ENCODE peak calls at places on chromosome 11, in six cellular contexts. M is upper lobe of right lung, H is astrocyte of the spinal cord, O is heart left ventricle, C is omental fat pad, B is glutamatergic neuron. P is an unnamed sample.

GRCh38 chr11:128289048-128289447 is 298.3 kb downstream of the ETS1 start:
- DNase-seq in M (no peak), H (no peak), O (no peak), C (no peak), B (no peak), P (no peak)

GRCh38 chr11:28619870-28620540 is 511.8 kb downstream of the METTL15 start:
- DNase-seq in M (no peak), H (peak; percentile 60), O (no peak), C (no peak), B (no peak), P (no peak)

GRCh38 chr11:405323-405975 is 9.3 kb downstream of the SIGIRR start:
- DNase-seq in M (no peak), H (no peak), O (peak; percentile 73), C (no peak), B (no peak), P (no peak)

GRCh38 chr11:34625576-34625975 is 4.7 kb downstream of the EHF start:
- DNase-seq in M (no peak), H (no peak), O (no peak), C (no peak), B (no peak), P (no peak)

GRCh38 chr11:118921929-118922744 is 3.6 kb downstream of the BCL9L start:
- DNase-seq in M (peak; percentile 91), H (no peak), O (peak; percentile 91), C (no peak), B (no peak), P (peak; percentile 64)

GRCh38 chr11:69327741-69328191 is 33.8 kb downstream of the MYEOV start:
- DNase-seq in M (peak; percentile 43), H (no peak), O (no peak), C (peak; percentile 4), B (no peak), P (no peak)

GRCh38 chr11:27204527-27204926 is 158.5 kb downstream of the CCDC34 start:
- DNase-seq in M (no peak), H (no peak), O (no peak), C (no peak), B (peak; percentile 41), P (peak; percentile 18)

GRCh38 chr11:40376346-40376745 is 1083.1 kb downstream of the LRRC4C start:
- DNase-seq in M (no peak), H (no peak), O (no peak), C (no peak), B (no peak), P (no peak)

GRCh38 chr11:121372671-121373429 is 79.3 kb upstream of the SORL1 start:
- DNase-seq in M (no peak), H (no peak), O (no peak), C (no peak), B (no peak), P (no peak)

GRCh38 chr11:43580735-43581369 is 99.7 kb upstream of the HSD17B12 start:
- DNase-seq in M (no peak), H (no peak), O (no peak), C (no peak), B (no peak), P (peak; percentile 39)

GRCh38 chr11:44537679-44538078 is 27.8 kb upstream of the CD82 start:
- DNase-seq in M (no peak), H (no peak), O (no peak), C (no peak), B (no peak), P (no peak)

GRCh38 chr11:120883404-120884135 is 140.3 kb upstream of the TBCEL start:
- DNase-seq in M (no peak), H (peak; percentile 34), O (peak; percentile 68), C (no peak), B (no peak), P (no peak)

GRCh38 chr11:119480375-119481020 is 57.5 kb upstream of the THY1 start:
- DNase-seq in M (no peak), H (no peak), O (no peak), C (peak; percentile 18), B (no peak), P (no peak)

GRCh38 chr11:64887757-64888405 is 9.5 kb upstream of the EHD1 start:
- DNase-seq in M (peak; percentile 93), H (peak; percentile 58), O (peak; percentile 94), C (no peak), B (peak; percentile 88), P (peak; percentile 92)

GRCh38 chr11:106281455-106282173 is 204.2 kb downstream of the AASDHPPT start:
- DNase-seq in M (no peak), H (peak; percentile 62), O (no peak), C (no peak), B (no peak), P (no peak)

GRCh38 chr11:26522912-26523610 is 49.0 kb downstream of the MUC15 start:
- DNase-seq in M (no peak), H (peak; percentile 35), O (no peak), C (no peak), B (no peak), P (no peak)

GRCh38 chr11:91761406-91762027 is 463.1 kb upstream of the FAT3 start:
- DNase-seq in M (no peak), H (no peak), O (no peak), C (no peak), B (peak; percentile 31), P (peak; percentile 6)

GRCh38 chr11:12497431-12497830 is 120.1 kb downstream of the PARVA start:
- DNase-seq in M (no peak), H (no peak), O (no peak), C (no peak), B (no peak), P (no peak)

GRCh38 chr11:64850979-64851567 is 6.6 kb upstream of the CDC42BPG start:
- DNase-seq in M (no peak), H (no peak), O (no peak), C (no peak), B (no peak), P (no peak)

GRCh38 chr11:3840870-3841425 is at the start of gene RHOG:
- DNase-seq in M (peak; percentile 93), H (peak; percentile 83), O (peak; percentile 93), C (no peak), B (peak; percentile 75), P (peak; percentile 82)

DNA sequence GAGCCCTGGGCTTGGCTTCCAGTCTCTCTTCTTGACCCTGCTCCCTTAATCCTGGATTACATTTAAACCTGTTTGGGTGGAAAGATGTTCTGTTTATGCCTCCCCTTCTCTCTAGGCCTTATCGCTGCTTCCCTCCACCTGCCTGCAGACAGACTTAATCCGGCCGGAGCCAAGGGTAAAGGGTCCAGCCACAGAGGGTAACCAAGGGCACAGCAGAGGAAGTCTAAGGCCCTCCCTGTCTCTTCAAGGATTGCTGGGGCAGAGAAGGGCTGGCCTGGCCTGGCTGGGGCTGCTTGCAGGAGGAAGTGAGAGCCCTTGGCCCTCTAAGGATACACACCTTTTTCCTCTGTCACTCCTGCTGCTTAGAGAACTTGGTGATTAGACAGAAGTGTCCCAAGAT is 2.1 kb downstream of the GAL3ST3 start:
- DNase-seq in M (no peak), H (no peak), O (no peak), C (no peak), B (no peak), P (no peak)
- TF ChIP-seq CTCF in M (no peak), H (no peak), O (no peak), C (no peak), B (no peak), P (no peak)

DNA sequence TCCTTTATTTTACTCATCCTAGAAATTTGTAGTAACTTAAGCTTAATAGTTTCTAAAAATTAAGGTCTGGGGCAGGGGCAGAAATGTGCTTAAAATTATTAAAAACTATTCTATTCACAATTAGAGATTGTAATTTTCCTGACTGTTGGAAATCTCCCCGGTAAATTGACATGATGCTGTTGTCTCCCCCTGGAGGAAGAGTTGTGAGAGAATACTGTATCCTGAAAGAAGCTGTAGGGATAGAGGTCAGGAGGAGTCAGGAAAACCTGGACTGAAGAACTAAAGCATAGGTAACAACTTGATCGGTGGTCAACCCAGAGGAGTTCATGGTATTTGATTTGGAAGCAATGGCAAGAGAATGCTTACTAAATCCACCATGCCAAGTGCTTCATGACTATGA is 16.2 kb upstream of the ESAM start:
- DNase-seq in M (no peak), H (no peak), O (no peak), C (no peak), B (no peak), P (no peak)
- TF ChIP-seq CTCF in M (peak; percentile 14), H (peak; percentile 23), O (no peak), C (no peak), B (peak; percentile 24), P (no peak)

GRCh38 chr11:97614571-97614970 is 1224.8 kb downstream of the JRKL start:
- DNase-seq in M (no peak), H (peak; percentile 61), O (no peak), C (no peak), B (no peak), P (no peak)

GRCh38 chr11:97607301-97608000 is 1217.6 kb downstream of the JRKL start:
- DNase-seq in M (no peak), H (no peak), O (no peak), C (no peak), B (no peak), P (no peak)

GRCh38 chr11:97610000-97610399 is 1220.2 kb downstream of the JRKL start:
- DNase-seq in M (no peak), H (no peak), O (no peak), C (no peak), B (no peak), P (no peak)

GRCh38 chr11:97611345-97611744 is 1221.5 kb downstream of the JRKL start:
- DNase-seq in M (no peak), H (no peak), O (no peak), C (no peak), B (no peak), P (no peak)

DNA sequence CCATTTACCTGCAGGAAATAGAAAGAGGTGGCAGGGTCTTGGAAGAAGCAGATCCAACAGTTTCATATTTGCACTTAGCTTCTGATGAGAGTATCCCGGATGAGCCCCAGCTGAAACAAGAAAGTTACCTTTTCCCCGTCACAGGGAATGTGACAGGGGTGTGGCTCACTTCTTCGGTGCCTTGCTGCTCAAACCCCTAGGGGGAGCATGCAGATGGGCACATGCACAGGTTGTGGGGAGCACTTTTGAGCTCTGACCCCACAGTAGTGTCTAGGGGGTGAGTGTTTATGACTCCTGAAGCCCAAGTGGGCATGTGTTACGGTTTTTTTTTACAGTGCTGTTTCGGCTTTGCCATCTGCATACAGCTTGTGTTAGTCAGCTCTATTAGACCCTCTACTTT is 1221.0 kb downstream of the JRKL start:
- DNase-seq in M (no peak), H (no peak), O (no peak), C (no peak), B (no peak), P (no peak)
- TF ChIP-seq CTCF in M (no peak), H (no peak), O (no peak), C (no peak), B (no peak), P (no peak)

DNA sequence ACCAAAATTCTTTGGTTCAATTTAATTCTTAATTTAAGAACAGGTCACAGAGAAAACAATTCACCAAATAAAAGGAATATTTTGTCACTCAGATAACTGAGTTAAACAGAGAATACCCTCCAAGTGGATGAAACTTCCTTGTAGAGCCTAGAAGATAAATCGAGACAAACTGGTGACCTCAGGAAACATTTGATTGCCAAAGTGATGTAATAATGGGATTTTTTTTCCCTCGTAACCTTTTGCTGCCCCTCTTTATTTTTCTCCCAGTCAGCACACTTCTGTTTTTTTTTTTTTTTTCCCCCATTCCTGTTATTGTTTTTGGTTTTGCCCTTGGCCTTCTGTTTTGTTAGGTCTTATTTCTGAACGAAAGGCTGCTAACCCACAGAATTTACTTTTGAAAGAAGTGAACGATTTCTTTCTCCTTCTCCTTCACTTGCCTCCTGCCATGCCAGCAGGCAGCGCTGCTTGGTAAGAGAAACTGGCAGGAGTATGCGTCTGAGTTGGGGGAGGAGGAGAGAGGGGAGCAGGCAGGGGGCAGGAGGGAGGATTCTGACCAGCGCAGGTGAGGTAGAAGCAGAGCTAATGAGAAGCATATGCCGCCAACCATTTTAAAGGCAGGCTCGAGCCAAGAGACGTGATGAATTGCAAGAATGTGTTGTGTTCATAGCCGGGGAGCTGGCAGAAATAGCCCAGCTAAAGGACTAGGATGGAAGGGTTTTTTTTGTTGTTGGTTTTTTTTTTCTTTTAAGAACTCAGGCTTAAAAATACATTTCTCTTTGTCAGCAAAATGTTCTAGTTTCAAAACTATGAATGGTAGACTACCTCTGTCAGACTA is 121.9 kb upstream of the MTMR2 start:
- DNase-seq in M (no peak), H (peak; percentile 86), O (no peak), C (peak; percentile 27), B (no peak), P (peak; percentile 32)
- TF ChIP-seq CTCF in M (peak; percentile 10), H (peak; percentile 60), O (peak; percentile 23), C (no peak), B (no peak), P (no peak)